ENCODE peak calls at places on chromosomes 11 and 22, in seven cellular contexts. Y is activated gamma-delta T cell treated with anti-CD3 and anti-CD28 coated beads, Interleukin-2, amount 50 U/mL, for 16 hours; R is GM23338; S is endodermal cell; Z is occipital lobe; M is HT-29; F is transverse colon. C is an unnamed sample.

GRCh38 chr11:76723548-76723947 is 53.0 kb upstream of the LRRC32 start:
- DNase-seq in S (no peak), Z (no peak), F (no peak), R (no peak), M (no peak), Y (no peak), C (no peak)

GRCh38 chr11:35190804-35191348 is 51.9 kb downstream of the CD44 start:
- DNase-seq in R (no peak), S (no peak), M (no peak), Z (no peak), F (no peak), Y (no peak), C (no peak)

GRCh38 chr22:39130892-39131855 is 21.3 kb downstream of the CBX7 start:
- DNase-seq in R (peak), Y (no peak), F (no peak), M (no peak), Z (no peak), S (peak), C (no peak)

GRCh38 chr22:17087176-17088131 is 2.7 kb downstream of the IL17RA start:
- DNase-seq in Z (no peak), F (no peak), R (no peak), M (no peak), Y (no peak), S (peak), C (peak)

GRCh38 chr22:21641417-21641794 is 696 bp upstream of the SDF2L1 start:
- DNase-seq in S (peak), Y (no peak), Z (no peak), F (peak), M (peak), R (peak), C (no peak)

GRCh38 chr22:27992294-27993165 is 73.5 kb upstream of the PITPNB start:
- DNase-seq in M (no peak), R (peak), S (peak), Y (no peak), F (no peak), Z (no peak), C (no peak)

GRCh38 chr11:109298865-109299264 is 123.1 kb upstream of the C11orf87 start:
- DNase-seq in Z (no peak), Y (no peak), S (no peak), R (no peak), M (no peak), F (no peak), C (no peak)

GRCh38 chr11:66106786-66107599 is 36.9 kb downstream of the PACS1 start:
- DNase-seq in Z (no peak), R (peak), F (no peak), S (no peak), Y (no peak), M (no peak), C (no peak)

GRCh38 chr22:46262449-46263207 is 515 bp downstream of the PKDREJ start:
- DNase-seq in R (peak), F (peak), M (no peak), Z (no peak), S (peak), Y (no peak), C (peak)

GRCh38 chr11:95058622-95059021 is 8.1 kb upstream of the SRSF8 start:
- DNase-seq in Z (no peak), R (no peak), F (no peak), S (no peak), M (no peak), Y (no peak), C (no peak)

GRCh38 chr22:36252754-36253522 is at the start of gene APOL1:
- DNase-seq in S (no peak), M (peak), Z (no peak), R (no peak), Y (no peak), F (peak), C (peak)

GRCh38 chr11:559020-559620 is 1.4 kb downstream of the LMNTD2 start:
- DNase-seq in R (peak), Y (no peak), S (no peak), M (no peak), F (no peak), Z (no peak), C (no peak)

GRCh38 chr22:43923191-43923590 is 414 bp upstream of the PNPLA3 start:
- DNase-seq in F (no peak), M (no peak), Y (no peak), Z (no peak), S (no peak), R (no peak), C (no peak)

GRCh38 chr22:49753961-49754673 is 73.6 kb downstream of the BRD1 start:
- DNase-seq in M (no peak), R (no peak), Z (no peak), F (no peak), Y (no peak), S (no peak), C (no peak)